ENCODE peak calls at places on chromosomes 4 and X, in six cellular contexts. T, X, O, F, C and D are unnamed samples.

GRCh38 chr4:108919229-108919893 is 156.5 kb upstream of the ETNPPL start:
- DNase-seq in C (no peak), X (no peak), F (no peak), T (no peak), O (no peak), D (no peak)

GRCh38 chrX:43349363-43349762 is 306.7 kb upstream of the MAOA start:
- DNase-seq in C (no peak), T (peak; percentile 6), F (peak; percentile 30), X (peak; percentile 35), O (peak; percentile 5), D (no peak)

GRCh38 chr4:86706923-86707597 is 112.9 kb downstream of the PTPN13 start:
- DNase-seq in X (peak; percentile 4), T (no peak), C (no peak), F (no peak), O (no peak), D (no peak)

GRCh38 chr4:96742332-96743014 is 902.6 kb downstream of the PDHA2 start:
- DNase-seq in C (no peak), F (no peak), X (no peak), O (no peak), T (no peak), D (no peak)

GRCh38 chr4:11299016-11299415 is 129.7 kb downstream of the HS3ST1 start:
- DNase-seq in X (no peak), F (no peak), O (no peak), C (no peak), T (no peak), D (no peak)

GRCh38 chr4:177554966-177555574 is 112.8 kb upstream of the AGA start:
- DNase-seq in T (no peak), C (no peak), X (peak; percentile 50), F (peak; percentile 7), O (peak; percentile 44), D (no peak)

GRCh38 chrX:28586291-28586690 is 955 bp upstream of the IL1RAPL1 start:
- DNase-seq in O (peak; percentile 42), C (no peak), X (peak; percentile 14), T (no peak), F (peak; percentile 31), D (no peak)

GRCh38 chrX:18983711-18984380 is at the start of gene PHKA2:
- DNase-seq in X (peak; percentile 58), C (peak; percentile 1), O (no peak), T (no peak), F (no peak), D (peak; percentile 86)

GRCh38 chr4:103673983-103674382 is 45.8 kb downstream of the TACR3 start:
- DNase-seq in O (peak; percentile 8), X (no peak), F (peak; percentile 9), T (no peak), C (no peak), D (no peak)

GRCh38 chr4:94508841-94509240 is 57.1 kb downstream of the PDLIM5 start:
- DNase-seq in O (no peak), T (no peak), F (no peak), C (no peak), X (peak; percentile 46), D (no peak)

GRCh38 chrX:118983513-118983912 is 9.1 kb downstream of the LONRF3 start:
- DNase-seq in T (no peak), F (no peak), X (no peak), O (no peak), C (no peak), D (no peak)

GRCh38 chrX:20361890-20362262 is 95.2 kb upstream of the RPS6KA3 start:
- DNase-seq in T (no peak), C (no peak), O (peak; percentile 41), X (peak; percentile 60), F (no peak), D (no peak)

GRCh38 chr4:77635246-77635645 is 29.6 kb downstream of the CXCL13 start:
- DNase-seq in F (no peak), O (no peak), T (no peak), C (no peak), X (no peak), D (no peak)

GRCh38 chr4:8615921-8616787 is 23.6 kb downstream of the CPZ start:
- DNase-seq in T (no peak), F (no peak), O (no peak), C (no peak), X (no peak), D (no peak)

GRCh38 chr4:164937576-164938270 is 39.7 kb downstream of the TRIM61 start:
- DNase-seq in O (no peak), C (no peak), F (no peak), X (peak; percentile 24), T (no peak), D (no peak)
- TF ChIP-seq CTCF in O (no peak), C (no peak), F (no peak), X (peak; percentile 9), T (no peak), D (peak; percentile 16)

DNA sequence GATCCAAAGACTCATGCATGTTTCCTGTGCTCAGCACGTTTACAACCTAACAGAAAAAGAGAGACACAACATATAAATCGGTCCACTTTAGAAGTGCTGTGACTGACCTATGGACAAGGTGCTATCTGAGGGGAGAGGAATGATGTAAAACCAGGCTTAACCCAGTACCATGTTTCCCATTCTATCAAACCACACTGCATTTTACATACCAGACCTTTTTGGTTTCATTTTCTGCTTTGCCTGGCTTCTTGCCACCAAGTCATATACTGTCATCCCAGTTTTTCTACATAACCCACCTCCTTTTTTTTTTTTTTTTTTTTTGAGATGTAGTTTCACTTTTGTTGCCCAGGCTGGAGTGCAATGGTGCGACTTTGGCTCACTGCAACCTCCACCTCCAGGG is 82.2 kb downstream of the KLF8 start:
- DNase-seq in T (no peak), C (no peak), X (peak; percentile 1), O (no peak), F (no peak), D (no peak)
- TF ChIP-seq CTCF in T (no peak), C (no peak), X (no peak), O (no peak), F (no peak), D (no peak)

GRCh38 chr4:6137747-6138135 is 62.6 kb downstream of the JAKMIP1 start:
- DNase-seq in O (no peak), X (no peak), T (no peak), C (no peak), F (no peak), D (no peak)

GRCh38 chr4:6137027-6137746 is 63.2 kb downstream of the JAKMIP1 start:
- DNase-seq in T (no peak), X (no peak), O (no peak), C (no peak), F (no peak), D (no peak)

GRCh38 chr4:6134612-6135220 is 65.6 kb downstream of the JAKMIP1 start:
- DNase-seq in O (no peak), X (no peak), F (no peak), C (no peak), T (peak; percentile 29), D (no peak)
- TF ChIP-seq CTCF in O (no peak), X (no peak), F (no peak), C (no peak), T (no peak), D (no peak)

DNA sequence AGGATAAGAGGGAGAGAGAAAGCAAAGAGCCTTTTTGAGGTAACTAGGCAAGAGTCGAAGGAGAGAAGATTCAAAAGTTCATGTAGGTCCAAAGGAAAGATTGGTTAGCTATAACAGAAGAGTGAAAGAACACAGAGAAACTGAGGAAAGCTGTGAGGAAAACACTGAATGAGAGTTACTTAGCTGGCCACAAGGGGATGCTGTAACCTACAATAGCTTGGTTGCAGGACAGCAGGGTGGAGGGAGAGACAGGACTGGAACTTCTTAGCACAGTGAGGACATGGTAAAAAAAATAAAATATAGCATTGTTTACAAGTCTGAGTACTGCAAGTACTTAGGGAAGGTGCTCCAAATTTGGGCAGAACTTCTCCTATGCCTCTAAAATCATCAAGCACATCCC is 48.3 kb downstream of the RAI2 start:
- DNase-seq in F (no peak), X (peak; percentile 40), O (no peak), T (no peak), C (no peak), D (no peak)
- TF ChIP-seq CTCF in F (no peak), X (peak; percentile 63), O (peak; percentile 57), T (no peak), C (peak; percentile 24), D (peak; percentile 19)

DNA sequence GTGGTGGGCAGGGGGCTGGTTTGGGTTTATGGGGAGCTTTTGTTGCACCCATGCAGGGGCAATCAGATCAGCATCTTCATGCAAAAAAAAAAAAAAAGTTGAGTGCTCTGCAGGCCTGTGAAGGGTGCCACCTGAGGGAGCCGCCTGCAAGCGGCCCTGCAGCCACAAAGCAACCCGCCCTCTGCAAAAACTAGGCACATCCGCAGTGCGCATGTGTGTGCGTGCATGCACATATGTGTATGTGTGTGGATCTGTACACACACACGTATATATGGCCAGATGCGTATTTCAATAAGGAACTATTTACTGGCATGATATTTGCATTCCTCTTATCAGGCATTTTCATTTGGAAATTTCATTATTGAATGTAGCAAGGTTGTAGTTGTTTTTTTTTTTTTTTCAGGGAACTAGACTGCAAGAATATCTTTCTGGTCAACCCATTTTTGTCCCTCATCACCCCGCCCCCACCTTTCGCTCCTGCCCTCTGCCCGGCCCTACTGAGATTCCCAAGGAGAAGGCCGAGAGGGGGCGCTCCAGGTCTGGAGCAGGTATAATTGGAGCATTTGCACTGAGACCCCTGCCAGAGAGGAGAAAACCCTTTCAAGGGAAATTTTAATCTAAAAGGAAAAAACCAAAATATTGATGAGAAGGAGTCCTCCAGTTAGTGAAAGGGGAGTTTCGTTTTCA is 18.1 kb downstream of the CCNQ start:
- DNase-seq in C (no peak), X (no peak), T (no peak), F (peak; percentile 1), O (no peak), D (no peak)
- TF ChIP-seq CTCF in C (no peak), X (no peak), T (no peak), F (no peak), O (peak; percentile 32), D (no peak)

GRCh38 chrX:151505796-151506195 is 57.7 kb upstream of the PASD1 start:
- DNase-seq in T (no peak), O (no peak), X (no peak), F (peak; percentile 0), C (no peak), D (no peak)
- TF ChIP-seq CTCF in T (no peak), O (no peak), X (no peak), F (no peak), C (no peak), D (no peak)

DNA sequence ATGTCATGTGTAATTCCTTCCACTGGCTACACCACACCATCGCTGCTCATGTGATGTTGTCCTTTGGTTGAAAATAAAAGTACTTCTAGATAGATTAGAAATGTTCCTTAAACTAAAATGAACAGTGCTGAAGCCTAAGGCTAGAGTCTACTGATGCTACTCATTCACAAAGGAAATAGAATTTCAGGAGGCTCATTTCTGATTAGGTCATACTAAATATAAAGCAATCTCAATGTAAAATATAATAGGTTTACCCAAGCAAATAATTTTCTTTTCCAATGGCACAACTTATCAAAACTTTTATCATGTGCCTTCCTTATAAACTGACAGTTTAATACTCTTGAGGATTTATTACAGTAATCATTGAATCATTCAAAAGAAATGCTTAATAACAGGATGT is 130.9 kb upstream of the DKK2 start:
- DNase-seq in X (no peak), F (no peak), T (no peak), O (no peak), C (no peak), D (no peak)
- TF ChIP-seq CTCF in X (no peak), F (no peak), T (no peak), O (no peak), C (no peak), D (no peak)